ENCODE peak calls at places on chromosome 10, in four cellular contexts. One of them, this sample, is unnamed.

GRCh38 chr10:132836832-132837540 is 51.0 kb upstream of the NKX6-2 start:
- DNase-seq in PC-3: peak; percentile 41
- DNase-seq in mesenchymal stem cell: no peak
- DNase-seq in GM12878: no peak
- DNase-seq in this sample: no peak

GRCh38 chr10:29712108-29712507 is 77.3 kb upstream of the SVIL start:
- DNase-seq in PC-3: peak; percentile 49
- DNase-seq in mesenchymal stem cell: no peak
- DNase-seq in GM12878: no peak
- DNase-seq in this sample: no peak

GRCh38 chr10:77825965-77826364 is 100.6 kb downstream of the DLG5 start:
- DNase-seq in PC-3: no peak
- DNase-seq in mesenchymal stem cell: no peak
- DNase-seq in GM12878: no peak
- DNase-seq in this sample: no peak

GRCh38 chr10:99927719-99928280 is 81.9 kb downstream of the DNMBP start:
- DNase-seq in PC-3: no peak
- DNase-seq in mesenchymal stem cell: peak; percentile 51
- DNase-seq in GM12878: no peak
- DNase-seq in this sample: no peak

GRCh38 chr10:92074126-92074887 is 150.7 kb downstream of the BTAF1 start:
- DNase-seq in PC-3: peak; percentile 32
- DNase-seq in mesenchymal stem cell: peak; percentile 18
- DNase-seq in GM12878: no peak
- DNase-seq in this sample: no peak

GRCh38 chr10:104253576-104254410 is 899 bp upstream of the GSTO1 start:
- DNase-seq in PC-3: no peak
- DNase-seq in mesenchymal stem cell: peak; percentile 60
- DNase-seq in GM12878: no peak
- DNase-seq in this sample: no peak

GRCh38 chr10:71357792-71358265 is 38.8 kb downstream of the SLC29A3 start:
- DNase-seq in PC-3: no peak
- DNase-seq in mesenchymal stem cell: peak; percentile 55
- DNase-seq in GM12878: no peak
- DNase-seq in this sample: no peak

GRCh38 chr10:7948601-7949000 is 105.9 kb upstream of the GATA3 start:
- DNase-seq in PC-3: peak; percentile 58
- DNase-seq in mesenchymal stem cell: peak; percentile 16
- DNase-seq in GM12878: no peak
- DNase-seq in this sample: no peak

GRCh38 chr10:113853577-113854018 is 284 bp downstream of the DCLRE1A start:
- DNase-seq in PC-3: peak; percentile 16
- DNase-seq in mesenchymal stem cell: peak; percentile 31
- DNase-seq in GM12878: no peak
- DNase-seq in this sample: no peak

GRCh38 chr10:5659702-5660528 is 6.5 kb downstream of the ASB13 start:
- DNase-seq in PC-3: peak; percentile 72
- DNase-seq in mesenchymal stem cell: peak; percentile 72
- DNase-seq in GM12878: no peak
- DNase-seq in this sample: no peak

GRCh38 chr10:3548096-3548495 is 236.9 kb downstream of the KLF6 start:
- DNase-seq in PC-3: no peak
- DNase-seq in mesenchymal stem cell: no peak
- DNase-seq in GM12878: no peak
- DNase-seq in this sample: no peak

GRCh38 chr10:66362522-66362921 is 563.3 kb upstream of the LRRTM3 start:
- DNase-seq in PC-3: peak; percentile 56
- DNase-seq in mesenchymal stem cell: no peak
- DNase-seq in GM12878: no peak
- DNase-seq in this sample: no peak

GRCh38 chr10:6973904-6974303 is 393.8 kb upstream of the PRKCQ start:
- DNase-seq in PC-3: no peak
- DNase-seq in mesenchymal stem cell: no peak
- DNase-seq in GM12878: no peak
- DNase-seq in this sample: peak; percentile 31

GRCh38 chr10:123318516-123318915 is 164.3 kb downstream of the BUB3 start:
- DNase-seq in PC-3: no peak
- DNase-seq in mesenchymal stem cell: no peak
- DNase-seq in GM12878: no peak
- DNase-seq in this sample: no peak

GRCh38 chr10:114052255-114052654 is 8.6 kb downstream of the ADRB1 start:
- DNase-seq in PC-3: no peak
- DNase-seq in mesenchymal stem cell: peak; percentile 36
- DNase-seq in GM12878: no peak
- DNase-seq in this sample: no peak

GRCh38 chr10:132305654-132306340 is 2.0 kb downstream of the STK32C start:
- DNase-seq in PC-3: no peak
- DNase-seq in mesenchymal stem cell: no peak
- DNase-seq in GM12878: no peak
- DNase-seq in this sample: no peak

GRCh38 chr10:75417522-75417927 is 13.9 kb upstream of the LRMDA start:
- DNase-seq in PC-3: peak; percentile 69
- DNase-seq in mesenchymal stem cell: no peak
- DNase-seq in GM12878: no peak
- DNase-seq in this sample: no peak

GRCh38 chr10:26780793-26781601 is 79.8 kb downstream of the ABI1 start:
- DNase-seq in PC-3: peak; percentile 97
- DNase-seq in mesenchymal stem cell: peak; percentile 81
- DNase-seq in GM12878: peak; percentile 69
- DNase-seq in this sample: no peak

GRCh38 chr10:5064656-5065055 is 29.6 kb upstream of the AKR1C3 start:
- DNase-seq in PC-3: no peak
- DNase-seq in mesenchymal stem cell: no peak
- DNase-seq in GM12878: no peak
- DNase-seq in this sample: no peak

GRCh38 chr10:86642499-86642898 is 11.8 kb upstream of the OPN4 start:
- DNase-seq in PC-3: peak; percentile 60
- DNase-seq in mesenchymal stem cell: peak; percentile 37
- DNase-seq in GM12878: no peak
- DNase-seq in this sample: no peak

GRCh38 chr10:11163990-11164805 is 146.5 kb downstream of the CELF2 start:
- DNase-seq in PC-3: no peak
- DNase-seq in mesenchymal stem cell: no peak
- DNase-seq in GM12878: no peak
- DNase-seq in this sample: peak; percentile 50

GRCh38 chr10:121596668-121597503 is 1.4 kb downstream of the FGFR2 start:
- DNase-seq in PC-3: no peak
- DNase-seq in mesenchymal stem cell: peak; percentile 42
- DNase-seq in GM12878: no peak
- DNase-seq in this sample: no peak
- H3K4me3 ChIP-seq in PC-3: no peak overlapping the region
- H3K4me3 ChIP-seq in mesenchymal stem cell: peak overlapping the region; percentile 56
- H3K4me3 ChIP-seq in GM12878: no peak overlapping the region
- H3K4me3 ChIP-seq in this sample: no peak overlapping the region

DNA sequence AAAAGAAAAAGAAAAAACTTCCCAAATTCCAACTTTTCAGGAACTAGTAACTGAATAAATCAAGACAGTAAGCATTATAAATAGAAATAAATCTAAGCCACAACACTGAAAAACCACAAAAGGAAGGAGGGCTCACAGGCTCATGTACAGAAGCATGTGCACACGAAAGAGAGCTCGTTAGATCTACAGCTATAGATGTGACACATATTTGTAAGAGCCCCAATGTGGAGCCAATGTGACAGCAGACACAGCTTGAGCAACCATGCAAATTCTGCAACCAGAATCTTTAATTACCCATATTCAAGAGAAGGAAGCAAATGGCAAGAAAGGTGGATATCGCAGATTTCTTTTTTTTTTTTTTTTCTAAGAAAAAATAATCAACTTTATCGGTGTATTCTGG is 94.7 kb downstream of the SORBS1 start:
- DNase-seq in PC-3: no peak
- DNase-seq in mesenchymal stem cell: no peak
- DNase-seq in GM12878: no peak
- DNase-seq in this sample: no peak
- H3K4me1 ChIP-seq in PC-3: no peaks in the 10 kb centered on the region
- H3K4me1 ChIP-seq in mesenchymal stem cell: peaks cover 2% of the 10 kb centered on the region
- H3K4me1 ChIP-seq in GM12878: no peaks in the 10 kb centered on the region
- H3K4me1 ChIP-seq in this sample: no peaks in the 10 kb centered on the region

DNA sequence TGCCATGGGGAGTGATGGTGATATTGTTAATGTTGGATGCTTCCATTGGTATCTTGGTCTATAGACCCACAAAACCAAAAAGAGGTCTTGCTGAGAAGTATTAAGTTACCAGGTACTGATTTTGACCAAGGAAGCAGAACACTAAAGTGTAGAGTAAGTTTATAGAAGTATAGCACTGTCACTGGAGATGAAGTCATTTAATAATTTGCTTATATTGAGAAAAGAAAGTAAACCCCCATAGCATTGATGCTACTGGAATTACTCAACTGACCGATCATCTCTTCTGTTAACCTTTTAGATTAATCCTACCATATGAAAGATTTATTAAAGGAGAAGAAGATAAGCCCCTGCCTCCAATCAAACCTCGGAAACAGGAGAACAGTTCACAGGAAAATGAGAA is 183.2 kb downstream of the RTKN2 start:
- DNase-seq in PC-3: no peak
- DNase-seq in mesenchymal stem cell: no peak
- DNase-seq in GM12878: no peak
- DNase-seq in this sample: no peak
- H3K4me3 ChIP-seq in PC-3: no peak overlapping the region
- H3K4me3 ChIP-seq in mesenchymal stem cell: no peak overlapping the region
- H3K4me3 ChIP-seq in GM12878: no peak overlapping the region
- H3K4me3 ChIP-seq in this sample: no peak overlapping the region

GRCh38 chr10:88108115-88108610 is 244.7 kb downstream of the PTEN start:
- DNase-seq in PC-3: no peak
- DNase-seq in mesenchymal stem cell: no peak
- DNase-seq in GM12878: peak; percentile 94
- DNase-seq in this sample: no peak
- H3K4me1 ChIP-seq in PC-3: no peaks in the 10 kb centered on the region
- H3K4me1 ChIP-seq in mesenchymal stem cell: no peaks in the 10 kb centered on the region
- H3K4me1 ChIP-seq in GM12878: peaks cover 92% of the 10 kb centered on the region
- H3K4me1 ChIP-seq in this sample: no peaks in the 10 kb centered on the region

GRCh38 chr10:60778214-60778977 is at the start of gene CDK1:
- DNase-seq in PC-3: peak; percentile 100
- DNase-seq in mesenchymal stem cell: peak; percentile 99
- DNase-seq in GM12878: peak; percentile 89
- DNase-seq in this sample: peak; percentile 92

GRCh38 chr10:60781678-60782077 is 3.4 kb downstream of the CDK1 start:
- DNase-seq in PC-3: no peak
- DNase-seq in mesenchymal stem cell: no peak
- DNase-seq in GM12878: no peak
- DNase-seq in this sample: no peak

GRCh38 chr10:60777696-60778213 is 523 bp upstream of the CDK1 start:
- DNase-seq in PC-3: no peak
- DNase-seq in mesenchymal stem cell: no peak
- DNase-seq in GM12878: no peak
- DNase-seq in this sample: no peak

DNA sequence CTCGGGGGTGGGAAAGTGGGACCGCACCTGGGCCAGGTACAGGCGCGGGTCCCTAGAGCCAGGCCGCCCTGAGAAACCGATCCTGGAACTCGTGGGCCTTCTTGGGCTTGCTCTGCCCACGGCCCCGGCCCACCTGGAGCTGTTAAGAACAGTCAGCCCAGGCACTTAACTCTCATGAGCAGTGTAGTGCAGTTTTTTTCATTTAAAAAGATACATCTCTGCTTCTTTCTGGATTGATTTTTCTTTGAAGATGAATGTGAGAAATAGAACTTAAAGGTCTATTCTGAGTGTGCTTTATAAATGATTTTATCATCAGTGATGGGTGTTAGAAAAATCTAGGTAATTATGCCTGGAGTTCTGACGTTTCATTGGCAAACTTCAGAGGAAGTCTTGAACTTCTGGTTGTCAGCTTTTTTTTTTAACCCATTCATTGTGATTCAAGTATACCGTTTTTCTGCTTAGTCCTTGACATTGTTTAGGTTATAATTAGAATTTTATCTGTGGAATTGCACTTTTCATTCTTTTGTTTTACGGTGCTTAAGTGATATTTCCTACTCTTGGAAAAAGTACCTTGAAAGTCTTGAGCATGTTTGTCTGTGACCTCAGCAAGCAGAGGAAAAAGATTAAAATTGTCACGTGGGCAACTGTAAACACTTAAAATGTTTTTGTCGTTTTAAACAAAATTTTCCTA is 845 bp downstream of the CDK1 start:
- DNase-seq in PC-3: peak; percentile 33
- DNase-seq in mesenchymal stem cell: peak; percentile 28
- DNase-seq in GM12878: no peak
- DNase-seq in this sample: peak; percentile 4
- H3K4me3 ChIP-seq in PC-3: peak overlapping the region; percentile 73
- H3K4me3 ChIP-seq in mesenchymal stem cell: peak overlapping the region; percentile 88
- H3K4me3 ChIP-seq in GM12878: peak overlapping the region; percentile 98
- H3K4me3 ChIP-seq in this sample: peak overlapping the region; percentile 80

GRCh38 chr10:110285501-110285900 is 19.2 kb downstream of the SMNDC1 start:
- DNase-seq in PC-3: no peak
- DNase-seq in mesenchymal stem cell: no peak
- DNase-seq in GM12878: no peak
- DNase-seq in this sample: no peak
- H3K4me1 ChIP-seq in PC-3: peaks cover 9% of the 10 kb centered on the region
- H3K4me1 ChIP-seq in mesenchymal stem cell: no peaks in the 10 kb centered on the region
- H3K4me1 ChIP-seq in GM12878: no peaks in the 10 kb centered on the region
- H3K4me1 ChIP-seq in this sample: no peaks in the 10 kb centered on the region

GRCh38 chr10:17385066-17385465 is 69.3 kb downstream of the ST8SIA6 start:
- DNase-seq in PC-3: no peak
- DNase-seq in mesenchymal stem cell: no peak
- DNase-seq in GM12878: no peak
- DNase-seq in this sample: no peak

GRCh38 chr10:17383801-17384445 is 70.5 kb downstream of the ST8SIA6 start:
- DNase-seq in PC-3: no peak
- DNase-seq in mesenchymal stem cell: no peak
- DNase-seq in GM12878: no peak
- DNase-seq in this sample: no peak

GRCh38 chr10:17387861-17388503 is 66.4 kb downstream of the ST8SIA6 start:
- DNase-seq in PC-3: peak; percentile 81
- DNase-seq in mesenchymal stem cell: no peak
- DNase-seq in GM12878: no peak
- DNase-seq in this sample: no peak

GRCh38 chr10:17386616-17387075 is 67.7 kb downstream of the ST8SIA6 start:
- DNase-seq in PC-3: no peak
- DNase-seq in mesenchymal stem cell: no peak
- DNase-seq in GM12878: no peak
- DNase-seq in this sample: no peak

DNA sequence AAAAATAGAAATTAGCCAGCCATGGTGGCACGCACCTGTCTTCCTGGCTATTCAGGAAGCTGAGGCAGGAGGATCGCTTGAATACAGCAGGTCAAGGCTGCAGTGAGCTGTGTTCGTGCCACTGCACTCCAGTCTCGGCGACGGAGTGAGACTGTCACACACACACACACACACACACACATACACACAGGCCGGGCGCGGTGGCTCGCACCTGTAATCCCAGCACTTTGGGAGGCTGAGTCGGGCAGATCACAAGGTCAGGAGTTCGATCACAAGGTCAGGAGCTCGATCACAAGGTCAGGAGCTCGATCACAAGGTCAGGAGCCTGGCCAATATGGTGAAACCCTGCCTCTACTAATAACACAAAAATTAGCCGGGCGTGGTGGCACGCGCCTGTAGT is 68.4 kb downstream of the ST8SIA6 start:
- DNase-seq in PC-3: no peak
- DNase-seq in mesenchymal stem cell: no peak
- DNase-seq in GM12878: no peak
- DNase-seq in this sample: no peak
- H3K4me3 ChIP-seq in PC-3: no peak overlapping the region
- H3K4me3 ChIP-seq in mesenchymal stem cell: no peak overlapping the region
- H3K4me3 ChIP-seq in GM12878: no peak overlapping the region
- H3K4me3 ChIP-seq in this sample: no peak overlapping the region